ENCODE peak calls at places on chromosomes 2 and 18, in four cellular contexts. U, V, I and K are unnamed samples.

GRCh38 chr2:111626037-111626861 is 257.7 kb downstream of the ANAPC1 start:
- DNase-seq in I (peak), V (no peak), U (no peak), K (no peak)

GRCh38 chr2:9905413-9905812 is 46.1 kb upstream of the GRHL1 start:
- DNase-seq in V (no peak), I (no peak), U (no peak), K (no peak)

GRCh38 chr2:19178175-19178574 is 180.2 kb downstream of the OSR1 start:
- DNase-seq in V (no peak), U (no peak), I (no peak), K (no peak)

GRCh38 chr2:42854207-42854818 is 61.9 kb upstream of the HAAO start:
- DNase-seq in V (peak), U (no peak), I (no peak), K (no peak)

GRCh38 chr2:191151315-191151698 is 513 bp upstream of the STAT4 start:
- DNase-seq in I (no peak), U (no peak), V (no peak), K (no peak)

GRCh38 chr2:236871500-236872001 is 214.1 kb upstream of the COPS8 start:
- DNase-seq in V (peak), I (no peak), U (no peak), K (no peak)

GRCh38 chr2:42777883-42778805 is 14.2 kb upstream of the OXER1 start:
- DNase-seq in V (no peak), I (no peak), U (no peak), K (no peak)

GRCh38 chr2:43448822-43449110 is 147.1 kb downstream of the THADA start:
- DNase-seq in V (no peak), U (no peak), I (no peak), K (no peak)

GRCh38 chr2:52264911-52265310 is 1233.0 kb upstream of the NRXN1 start:
- DNase-seq in V (no peak), U (no peak), I (no peak), K (no peak)

GRCh38 chr2:62270728-62271127 is 74.8 kb downstream of the B3GNT2 start:
- DNase-seq in V (no peak), I (no peak), U (no peak), K (no peak)

GRCh38 chr18:44541159-44541558 is 139.5 kb upstream of the SETBP1 start:
- DNase-seq in V (no peak), U (no peak), I (no peak), K (no peak)

GRCh38 chr18:78993014-78993926 is 13.7 kb downstream of the SALL3 start:
- DNase-seq in U (no peak), I (no peak), V (no peak), K (no peak)

GRCh38 chr2:238061310-238062202 is 755 bp downstream of the SCLY start:
- DNase-seq in I (peak), U (no peak), V (peak), K (peak)

GRCh38 chr2:120624738-120625446 is 110.8 kb upstream of the GLI2 start:
- DNase-seq in U (no peak), I (no peak), V (no peak), K (no peak)

GRCh38 chr18:26865557-26865956 is at the start of gene AQP4:
- DNase-seq in U (no peak), I (no peak), V (no peak), K (peak)

GRCh38 chr2:59888015-59888414 is 665.4 kb downstream of the BCL11A start:
- DNase-seq in U (peak), V (no peak), I (no peak), K (no peak)

GRCh38 chr2:172674034-172674967 is 61.3 kb upstream of the RAPGEF4 start:
- DNase-seq in I (peak), U (no peak), V (no peak), K (no peak)

GRCh38 chr18:3526421-3527354 is 76.7 kb downstream of the TGIF1 start:
- DNase-seq in U (peak), I (peak), V (peak), K (no peak)

GRCh38 chr2:235709969-235710879 is 216.4 kb downstream of the AGAP1 start:
- DNase-seq in V (no peak), I (peak), U (no peak), K (no peak)

GRCh38 chr18:57856707-57857280 is 53.7 kb upstream of the ATP8B1 start:
- DNase-seq in I (no peak), U (no peak), V (no peak), K (no peak)

GRCh38 chr2:242044206-242044590 is 174.7 kb downstream of the RTP5 start:
- DNase-seq in U (no peak), I (no peak), V (no peak), K (no peak)

GRCh38 chr2:69642709-69643601 is 584 bp downstream of the AAK1 start:
- DNase-seq in I (peak), U (no peak), V (peak), K (peak)

GRCh38 chr2:233418052-233418760 is 63.9 kb downstream of the DGKD start:
- DNase-seq in I (no peak), V (no peak), U (no peak), K (no peak)

GRCh38 chr2:96265349-96265839 is 403 bp downstream of the TMEM127 start:
- DNase-seq in I (peak), U (no peak), V (peak), K (peak)

GRCh38 chr2:45300026-45300750 is 290.9 kb upstream of the SIX2 start:
- DNase-seq in U (no peak), V (peak), I (no peak), K (no peak)

GRCh38 chr2:163191372-163191771 is 352.8 kb upstream of the KCNH7 start:
- DNase-seq in V (peak), I (peak), U (no peak), K (peak)

GRCh38 chr2:73069041-73069854 is 2.3 kb downstream of the SFXN5 start:
- DNase-seq in U (no peak), I (peak), V (no peak), K (no peak)

GRCh38 chr2:104443137-104443536 is 410.8 kb upstream of the POU3F3 start:
- DNase-seq in I (no peak), V (no peak), U (no peak), K (no peak)

GRCh38 chr2:134431837-134432437 is 178.1 kb downstream of the MGAT5 start:
- DNase-seq in U (no peak), I (no peak), V (no peak), K (no peak)

GRCh38 chr2:62443886-62444285 is 62.1 kb downstream of the TMEM17 start:
- DNase-seq in I (peak), U (no peak), V (peak), K (no peak)

GRCh38 chr2:130834091-130834922 is 2.4 kb upstream of the ARHGEF4 start:
- DNase-seq in V (peak), I (no peak), U (no peak), K (no peak)

GRCh38 chr2:219168526-219168925 is 1.3 kb downstream of the SLC23A3 start:
- DNase-seq in V (no peak), I (no peak), U (no peak), K (no peak)

GRCh38 chr2:235610696-235611257 is 116.9 kb downstream of the AGAP1 start:
- DNase-seq in V (no peak), I (no peak), U (no peak), K (no peak)

GRCh38 chr2:15797231-15797945 is 143.0 kb upstream of the MYCN start:
- DNase-seq in I (peak), V (no peak), U (no peak), K (peak)

DNA sequence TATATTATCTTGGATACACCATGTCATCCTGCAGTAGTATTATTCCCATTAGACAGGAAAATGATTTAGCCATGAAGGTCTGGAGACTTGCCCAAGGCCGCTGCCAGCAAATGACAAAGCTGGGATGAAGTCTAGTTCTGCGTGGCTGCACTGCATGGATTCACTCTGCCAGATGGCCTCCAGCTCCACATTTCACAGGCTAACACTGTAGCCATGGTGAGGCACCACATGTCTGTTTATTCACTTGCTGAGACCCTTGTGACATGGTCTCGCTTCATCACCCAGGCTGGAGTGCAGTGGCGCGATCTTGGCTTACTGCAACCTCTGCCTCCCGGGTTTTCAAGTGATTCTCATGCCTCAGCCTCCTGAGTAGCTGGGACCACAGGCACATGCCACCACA is 31.5 kb upstream of the SCG2 start:
- DNase-seq in V (no peak), I (no peak), U (no peak), K (no peak)
- TF ChIP-seq TARDBP in V (no peak), I (no peak), U (no peak), K (no peak)

GRCh38 chr2:222865301-222865700 is 4.5 kb downstream of the ACSL3 start:
- DNase-seq in V (peak), I (no peak), U (no peak), K (no peak)

GRCh38 chr2:222862068-222862914 is 1.5 kb downstream of the ACSL3 start:
- DNase-seq in V (no peak), U (no peak), I (no peak), K (no peak)

GRCh38 chr2:222862915-222863544 is 2.2 kb downstream of the ACSL3 start:
- DNase-seq in V (no peak), I (no peak), U (no peak), K (no peak)

GRCh38 chr2:222866358-222866960 is 5.6 kb downstream of the ACSL3 start:
- DNase-seq in U (peak), V (peak), I (no peak), K (no peak)

GRCh38 chr2:222864296-222864695 is 3.5 kb downstream of the ACSL3 start:
- DNase-seq in I (no peak), V (peak), U (no peak), K (no peak)
- TF ChIP-seq BHLHE40 in I (no peak), V (no peak), U (no peak), K (no peak)

GRCh38 chr2:20620271-20620681 is 30.6 kb downstream of the HS1BP3 start:
- DNase-seq in U (no peak), V (no peak), I (no peak), K (no peak)
- TF ChIP-seq FOXK2 in U (no peak), V (no peak), I (no peak), K (no peak)

GRCh38 chr18:73945130-73945792 is 202.4 kb downstream of the FBXO15 start:
- DNase-seq in U (no peak), I (no peak), V (no peak), K (no peak)
- TF ChIP-seq TARDBP in U (no peak), I (no peak), V (no peak), K (no peak)

GRCh38 chr2:239311132-239312040 is 89.4 kb downstream of the HDAC4 start:
- DNase-seq in I (no peak), U (no peak), V (no peak), K (no peak)

GRCh38 chr2:239312081-239312501 is 88.7 kb downstream of the HDAC4 start:
- DNase-seq in V (no peak), I (no peak), U (no peak), K (no peak)

GRCh38 chr2:239308696-239309397 is 92.0 kb downstream of the HDAC4 start:
- DNase-seq in I (no peak), V (no peak), U (no peak), K (no peak)

GRCh38 chr2:239309398-239310245 is 91.2 kb downstream of the HDAC4 start:
- DNase-seq in V (no peak), U (no peak), I (no peak), K (no peak)

DNA sequence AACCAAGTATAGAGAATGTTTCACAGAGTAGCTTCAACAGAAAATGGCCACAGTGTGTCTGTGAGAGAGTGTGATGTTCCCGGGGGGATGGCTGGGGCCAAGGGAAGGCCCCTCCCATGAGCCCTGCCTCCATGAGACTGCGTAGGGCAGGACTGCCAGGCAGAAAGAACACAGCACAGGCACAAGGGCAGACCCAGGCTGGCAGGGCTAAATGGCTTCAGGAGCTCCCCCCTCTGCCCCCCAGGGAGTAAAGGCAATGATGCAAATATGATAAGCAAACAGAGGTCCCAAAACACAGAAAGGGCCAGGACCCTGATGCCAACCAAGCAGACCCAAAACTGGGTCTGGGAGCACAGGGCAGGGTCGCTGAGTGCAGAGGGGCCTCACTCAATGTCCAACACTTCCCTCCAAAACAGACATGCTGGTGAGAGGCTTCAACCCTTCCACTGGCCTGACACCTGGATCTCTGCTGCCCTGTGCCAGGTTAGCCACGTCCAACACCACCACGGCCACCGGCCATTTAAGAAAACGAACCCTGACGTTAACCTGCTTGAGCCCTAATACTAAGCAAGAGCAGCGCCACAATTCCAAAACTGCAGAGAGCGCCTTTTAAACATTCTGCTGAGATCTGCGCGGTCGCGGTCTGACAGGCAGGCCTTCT is 90.3 kb downstream of the HDAC4 start:
- DNase-seq in U (no peak), V (no peak), I (no peak), K (no peak)
- TF ChIP-seq BHLHE40 in U (no peak), V (no peak), I (no peak), K (no peak)

DNA sequence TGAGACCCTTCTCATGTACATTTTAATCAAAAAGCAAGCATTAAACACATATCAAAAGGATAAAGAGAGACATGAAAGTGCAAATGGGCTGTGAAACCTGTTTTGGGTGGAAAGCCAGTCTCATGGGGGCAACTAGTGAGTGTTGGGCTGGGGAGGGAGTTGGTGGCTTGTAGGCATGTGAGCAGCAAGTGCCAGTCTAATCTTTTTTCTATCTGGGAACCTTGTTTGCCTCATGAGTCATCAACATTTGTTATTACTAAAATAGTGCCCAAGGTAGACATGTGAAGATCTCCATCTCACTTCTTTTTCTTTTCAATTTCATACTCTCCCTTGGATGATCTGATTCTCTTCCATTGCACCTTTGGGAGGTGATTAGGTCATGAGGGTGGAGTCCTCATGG is 613.9 kb upstream of the GYPC start:
- DNase-seq in V (no peak), I (no peak), U (no peak), K (no peak)
- TF ChIP-seq FOXK2 in V (no peak), I (no peak), U (no peak), K (no peak)

GRCh38 chr2:196068271-196069209 is at the start of gene DNAH7:
- DNase-seq in I (peak), U (peak), V (peak), K (peak)
- TF ChIP-seq TARDBP in I (no peak), U (peak), V (peak), K (no peak)

GRCh38 chr2:201680743-201681142 is 17.7 kb downstream of the MPP4 start:
- DNase-seq in U (no peak), I (peak), V (peak), K (peak)
- TF ChIP-seq BHLHE40 in U (no peak), I (no peak), V (no peak), K (no peak)